ENCODE peak calls at places on chromosomes 7 and 10, in five cellular contexts. One of them, this sample, is unnamed.

GRCh38 chr10:69146756-69147155 is 22.8 kb downstream of the VPS26A start:
- DNase-seq in neural crest cell: no peak
- DNase-seq in stimulated activated naive B cell treated with anti-CD40 and anti-IgM and Interleukin-4, amounts not matched to agents 10 μg/mL and 1 μg/mL and 100 μg/mL, for 72 hours: no peak
- DNase-seq in type B pancreatic cell: no peak
- DNase-seq in OCI-LY7: no peak
- DNase-seq in this sample: no peak

GRCh38 chr7:149287622-149288021 is 25.6 kb downstream of the ZNF783 start:
- DNase-seq in OCI-LY7: no peak
- DNase-seq in stimulated activated naive B cell treated with anti-CD40 and anti-IgM and Interleukin-4, amounts not matched to agents 10 μg/mL and 1 μg/mL and 100 μg/mL, for 72 hours: no peak
- DNase-seq in type B pancreatic cell: no peak
- DNase-seq in neural crest cell: no peak
- DNase-seq in this sample: no peak

GRCh38 chr10:71260622-71261325 is 48.4 kb downstream of the UNC5B start:
- DNase-seq in type B pancreatic cell: no peak
- DNase-seq in stimulated activated naive B cell treated with anti-CD40 and anti-IgM and Interleukin-4, amounts not matched to agents 10 μg/mL and 1 μg/mL and 100 μg/mL, for 72 hours: no peak
- DNase-seq in OCI-LY7: no peak
- DNase-seq in neural crest cell: no peak
- DNase-seq in this sample: no peak

GRCh38 chr10:8369666-8370065 is 315.2 kb downstream of the GATA3 start:
- DNase-seq in stimulated activated naive B cell treated with anti-CD40 and anti-IgM and Interleukin-4, amounts not matched to agents 10 μg/mL and 1 μg/mL and 100 μg/mL, for 72 hours: peak
- DNase-seq in neural crest cell: no peak
- DNase-seq in OCI-LY7: no peak
- DNase-seq in type B pancreatic cell: no peak
- DNase-seq in this sample: no peak

GRCh38 chr10:110413049-110413783 is 84.5 kb upstream of the DUSP5 start:
- DNase-seq in type B pancreatic cell: no peak
- DNase-seq in stimulated activated naive B cell treated with anti-CD40 and anti-IgM and Interleukin-4, amounts not matched to agents 10 μg/mL and 1 μg/mL and 100 μg/mL, for 72 hours: no peak
- DNase-seq in neural crest cell: no peak
- DNase-seq in OCI-LY7: peak
- DNase-seq in this sample: no peak

GRCh38 chr10:124091646-124092269 is 1.6 kb downstream of the CHST15 start:
- DNase-seq in stimulated activated naive B cell treated with anti-CD40 and anti-IgM and Interleukin-4, amounts not matched to agents 10 μg/mL and 1 μg/mL and 100 μg/mL, for 72 hours: no peak
- DNase-seq in OCI-LY7: peak
- DNase-seq in neural crest cell: peak
- DNase-seq in type B pancreatic cell: no peak
- DNase-seq in this sample: peak

GRCh38 chr7:6074612-6075380 is 43.6 kb downstream of the ANKRD61 start:
- DNase-seq in neural crest cell: no peak
- DNase-seq in type B pancreatic cell: no peak
- DNase-seq in OCI-LY7: no peak
- DNase-seq in stimulated activated naive B cell treated with anti-CD40 and anti-IgM and Interleukin-4, amounts not matched to agents 10 μg/mL and 1 μg/mL and 100 μg/mL, for 72 hours: no peak
- DNase-seq in this sample: no peak

GRCh38 chr7:29496355-29497020 is 67.1 kb upstream of the PRR15 start:
- DNase-seq in stimulated activated naive B cell treated with anti-CD40 and anti-IgM and Interleukin-4, amounts not matched to agents 10 μg/mL and 1 μg/mL and 100 μg/mL, for 72 hours: no peak
- DNase-seq in OCI-LY7: no peak
- DNase-seq in type B pancreatic cell: no peak
- DNase-seq in neural crest cell: no peak
- DNase-seq in this sample: no peak

GRCh38 chr7:3207387-3207786 is 93.7 kb upstream of the SDK1 start:
- DNase-seq in OCI-LY7: no peak
- DNase-seq in stimulated activated naive B cell treated with anti-CD40 and anti-IgM and Interleukin-4, amounts not matched to agents 10 μg/mL and 1 μg/mL and 100 μg/mL, for 72 hours: no peak
- DNase-seq in type B pancreatic cell: no peak
- DNase-seq in neural crest cell: no peak
- DNase-seq in this sample: no peak

GRCh38 chr7:74190259-74190658 is 16.1 kb downstream of the EIF4H start:
- DNase-seq in type B pancreatic cell: no peak
- DNase-seq in neural crest cell: no peak
- DNase-seq in stimulated activated naive B cell treated with anti-CD40 and anti-IgM and Interleukin-4, amounts not matched to agents 10 μg/mL and 1 μg/mL and 100 μg/mL, for 72 hours: no peak
- DNase-seq in OCI-LY7: no peak
- DNase-seq in this sample: no peak

GRCh38 chr7:54249686-54250085 is 292.5 kb upstream of the VSTM2A start:
- DNase-seq in neural crest cell: no peak
- DNase-seq in stimulated activated naive B cell treated with anti-CD40 and anti-IgM and Interleukin-4, amounts not matched to agents 10 μg/mL and 1 μg/mL and 100 μg/mL, for 72 hours: no peak
- DNase-seq in type B pancreatic cell: no peak
- DNase-seq in OCI-LY7: no peak
- DNase-seq in this sample: no peak

GRCh38 chr7:17524746-17525145 is 226.3 kb downstream of the AHR start:
- DNase-seq in OCI-LY7: no peak
- DNase-seq in stimulated activated naive B cell treated with anti-CD40 and anti-IgM and Interleukin-4, amounts not matched to agents 10 μg/mL and 1 μg/mL and 100 μg/mL, for 72 hours: no peak
- DNase-seq in neural crest cell: no peak
- DNase-seq in type B pancreatic cell: no peak
- DNase-seq in this sample: no peak

GRCh38 chr7:682810-683209 is 43.7 kb upstream of the DNAAF5 start:
- DNase-seq in OCI-LY7: no peak
- DNase-seq in stimulated activated naive B cell treated with anti-CD40 and anti-IgM and Interleukin-4, amounts not matched to agents 10 μg/mL and 1 μg/mL and 100 μg/mL, for 72 hours: no peak
- DNase-seq in neural crest cell: no peak
- DNase-seq in type B pancreatic cell: no peak
- DNase-seq in this sample: no peak

GRCh38 chr7:2897023-2897422 is 52.9 kb upstream of the GNA12 start:
- DNase-seq in OCI-LY7: no peak
- DNase-seq in neural crest cell: no peak
- DNase-seq in type B pancreatic cell: no peak
- DNase-seq in stimulated activated naive B cell treated with anti-CD40 and anti-IgM and Interleukin-4, amounts not matched to agents 10 μg/mL and 1 μg/mL and 100 μg/mL, for 72 hours: no peak
- DNase-seq in this sample: no peak

GRCh38 chr7:96640054-96640453 is 69.6 kb downstream of the SEM1 start:
- DNase-seq in stimulated activated naive B cell treated with anti-CD40 and anti-IgM and Interleukin-4, amounts not matched to agents 10 μg/mL and 1 μg/mL and 100 μg/mL, for 72 hours: no peak
- DNase-seq in OCI-LY7: no peak
- DNase-seq in type B pancreatic cell: no peak
- DNase-seq in neural crest cell: no peak
- DNase-seq in this sample: no peak

GRCh38 chr10:103231047-103231551 is 14.6 kb upstream of the RPEL1 start:
- DNase-seq in neural crest cell: no peak
- DNase-seq in stimulated activated naive B cell treated with anti-CD40 and anti-IgM and Interleukin-4, amounts not matched to agents 10 μg/mL and 1 μg/mL and 100 μg/mL, for 72 hours: no peak
- DNase-seq in type B pancreatic cell: no peak
- DNase-seq in OCI-LY7: no peak
- DNase-seq in this sample: no peak

GRCh38 chr10:80405636-80406035 is 2.7 kb upstream of the PRXL2A start:
- DNase-seq in neural crest cell: no peak
- DNase-seq in OCI-LY7: no peak
- DNase-seq in stimulated activated naive B cell treated with anti-CD40 and anti-IgM and Interleukin-4, amounts not matched to agents 10 μg/mL and 1 μg/mL and 100 μg/mL, for 72 hours: no peak
- DNase-seq in type B pancreatic cell: no peak
- DNase-seq in this sample: no peak

GRCh38 chr7:129169705-129170319 is 18.6 kb upstream of the SMO start:
- DNase-seq in stimulated activated naive B cell treated with anti-CD40 and anti-IgM and Interleukin-4, amounts not matched to agents 10 μg/mL and 1 μg/mL and 100 μg/mL, for 72 hours: no peak
- DNase-seq in type B pancreatic cell: no peak
- DNase-seq in OCI-LY7: no peak
- DNase-seq in neural crest cell: no peak
- DNase-seq in this sample: peak

GRCh38 chr10:118407742-118408141 is 65.6 kb upstream of the FAM204A start:
- DNase-seq in type B pancreatic cell: no peak
- DNase-seq in OCI-LY7: no peak
- DNase-seq in neural crest cell: no peak
- DNase-seq in stimulated activated naive B cell treated with anti-CD40 and anti-IgM and Interleukin-4, amounts not matched to agents 10 μg/mL and 1 μg/mL and 100 μg/mL, for 72 hours: no peak
- DNase-seq in this sample: no peak

GRCh38 chr7:5596046-5596895 is 172.6 kb upstream of the TNRC18 start:
- DNase-seq in stimulated activated naive B cell treated with anti-CD40 and anti-IgM and Interleukin-4, amounts not matched to agents 10 μg/mL and 1 μg/mL and 100 μg/mL, for 72 hours: peak
- DNase-seq in neural crest cell: no peak
- DNase-seq in type B pancreatic cell: no peak
- DNase-seq in OCI-LY7: peak
- DNase-seq in this sample: no peak

GRCh38 chr7:150732786-150733733 is 4.2 kb upstream of the GIMAP5 start:
- DNase-seq in type B pancreatic cell: no peak
- DNase-seq in OCI-LY7: no peak
- DNase-seq in neural crest cell: no peak
- DNase-seq in stimulated activated naive B cell treated with anti-CD40 and anti-IgM and Interleukin-4, amounts not matched to agents 10 μg/mL and 1 μg/mL and 100 μg/mL, for 72 hours: no peak
- DNase-seq in this sample: no peak

GRCh38 chr10:24851595-24851994 is 100.8 kb downstream of the PRTFDC1 start:
- DNase-seq in type B pancreatic cell: no peak
- DNase-seq in OCI-LY7: no peak
- DNase-seq in neural crest cell: no peak
- DNase-seq in stimulated activated naive B cell treated with anti-CD40 and anti-IgM and Interleukin-4, amounts not matched to agents 10 μg/mL and 1 μg/mL and 100 μg/mL, for 72 hours: no peak
- DNase-seq in this sample: no peak

GRCh38 chr7:50653116-50653854 is 88.1 kb upstream of the DDC start:
- DNase-seq in stimulated activated naive B cell treated with anti-CD40 and anti-IgM and Interleukin-4, amounts not matched to agents 10 μg/mL and 1 μg/mL and 100 μg/mL, for 72 hours: no peak
- DNase-seq in type B pancreatic cell: no peak
- DNase-seq in OCI-LY7: no peak
- DNase-seq in neural crest cell: no peak
- DNase-seq in this sample: no peak